ENCODE peak calls at places on chromosome 18, in eight cellular contexts. One of them, this sample, is unnamed.
A peak's percentile ranks its signal among the peaks of the same experiment; 100 is the strongest.

GRCh38 chr18:35408843-35409261 is 31.7 kb upstream of the ZNF396 start:
- DNase-seq in omental fat pad: no peak
- DNase-seq in substantia nigra: peak; percentile 2
- DNase-seq in endothelial cell: no peak
- DNase-seq in cardiac muscle cell: no peak
- DNase-seq in GM06990: peak; percentile 18
- DNase-seq in mesenchymal stem cell: no peak
- DNase-seq in naive thymus-derived CD4-positive, alpha-beta T cell: no peak
- DNase-seq in this sample: no peak

GRCh38 chr18:22088029-22088428 is 81.4 kb upstream of the GATA6 start:
- DNase-seq in GM06990: no peak
- DNase-seq in substantia nigra: no peak
- DNase-seq in omental fat pad: no peak
- DNase-seq in mesenchymal stem cell: peak; percentile 5
- DNase-seq in endothelial cell: no peak
- DNase-seq in naive thymus-derived CD4-positive, alpha-beta T cell: no peak
- DNase-seq in cardiac muscle cell: no peak
- DNase-seq in this sample: no peak

GRCh38 chr18:65737346-65737745 is 13.5 kb upstream of the CDH7 start:
- DNase-seq in GM06990: no peak
- DNase-seq in endothelial cell: no peak
- DNase-seq in naive thymus-derived CD4-positive, alpha-beta T cell: no peak
- DNase-seq in cardiac muscle cell: no peak
- DNase-seq in mesenchymal stem cell: no peak
- DNase-seq in omental fat pad: no peak
- DNase-seq in substantia nigra: no peak
- DNase-seq in this sample: no peak

GRCh38 chr18:23316986-23317385 is 136.1 kb upstream of the RIOK3 start:
- DNase-seq in substantia nigra: no peak
- DNase-seq in naive thymus-derived CD4-positive, alpha-beta T cell: no peak
- DNase-seq in omental fat pad: no peak
- DNase-seq in GM06990: no peak
- DNase-seq in endothelial cell: no peak
- DNase-seq in cardiac muscle cell: no peak
- DNase-seq in mesenchymal stem cell: no peak
- DNase-seq in this sample: no peak

GRCh38 chr18:3671181-3671580 is 221.2 kb downstream of the TGIF1 start:
- DNase-seq in endothelial cell: no peak
- DNase-seq in omental fat pad: no peak
- DNase-seq in cardiac muscle cell: no peak
- DNase-seq in mesenchymal stem cell: peak; percentile 30
- DNase-seq in GM06990: no peak
- DNase-seq in substantia nigra: no peak
- DNase-seq in naive thymus-derived CD4-positive, alpha-beta T cell: no peak
- DNase-seq in this sample: no peak

GRCh38 chr18:46335551-46336059 is 231.4 kb downstream of the HAUS1 start:
- DNase-seq in endothelial cell: no peak
- DNase-seq in naive thymus-derived CD4-positive, alpha-beta T cell: no peak
- DNase-seq in omental fat pad: no peak
- DNase-seq in GM06990: no peak
- DNase-seq in substantia nigra: peak; percentile 48
- DNase-seq in mesenchymal stem cell: no peak
- DNase-seq in cardiac muscle cell: peak; percentile 53
- DNase-seq in this sample: no peak

GRCh38 chr18:27750014-27750413 is 426.9 kb downstream of the CDH2 start:
- DNase-seq in naive thymus-derived CD4-positive, alpha-beta T cell: no peak
- DNase-seq in substantia nigra: no peak
- DNase-seq in omental fat pad: no peak
- DNase-seq in cardiac muscle cell: peak; percentile 86
- DNase-seq in mesenchymal stem cell: peak; percentile 77
- DNase-seq in endothelial cell: peak; percentile 69
- DNase-seq in GM06990: no peak
- DNase-seq in this sample: peak; percentile 40

GRCh38 chr18:63348508-63349136 is 18.4 kb downstream of the KDSR start:
- DNase-seq in substantia nigra: no peak
- DNase-seq in omental fat pad: no peak
- DNase-seq in mesenchymal stem cell: no peak
- DNase-seq in GM06990: peak; percentile 13
- DNase-seq in naive thymus-derived CD4-positive, alpha-beta T cell: no peak
- DNase-seq in cardiac muscle cell: no peak
- DNase-seq in endothelial cell: no peak
- DNase-seq in this sample: no peak

GRCh38 chr18:78875268-78875997 is 104.2 kb upstream of the SALL3 start:
- DNase-seq in naive thymus-derived CD4-positive, alpha-beta T cell: peak; percentile 9
- DNase-seq in substantia nigra: no peak
- DNase-seq in mesenchymal stem cell: no peak
- DNase-seq in omental fat pad: no peak
- DNase-seq in GM06990: no peak
- DNase-seq in endothelial cell: no peak
- DNase-seq in cardiac muscle cell: peak; percentile 44
- DNase-seq in this sample: no peak

GRCh38 chr18:48032876-48033769 is 102.7 kb upstream of the SMAD2 start:
- DNase-seq in substantia nigra: no peak
- DNase-seq in naive thymus-derived CD4-positive, alpha-beta T cell: no peak
- DNase-seq in endothelial cell: no peak
- DNase-seq in cardiac muscle cell: no peak
- DNase-seq in omental fat pad: no peak
- DNase-seq in GM06990: no peak
- DNase-seq in mesenchymal stem cell: peak; percentile 16
- DNase-seq in this sample: peak; percentile 75

GRCh38 chr18:23384778-23385736 is 68.0 kb upstream of the RIOK3 start:
- DNase-seq in mesenchymal stem cell: no peak
- DNase-seq in GM06990: no peak
- DNase-seq in omental fat pad: no peak
- DNase-seq in substantia nigra: no peak
- DNase-seq in endothelial cell: no peak
- DNase-seq in cardiac muscle cell: no peak
- DNase-seq in naive thymus-derived CD4-positive, alpha-beta T cell: peak; percentile 20
- DNase-seq in this sample: no peak

This sample was measured in mammary epithelial cell.